ENCODE peak calls at places on chromosomes 5 and 9, in ten cellular contexts. H, K, I, P, O, Y, N, V, T and S are unnamed samples.

GRCh38 chr9:8751531-8751930 is 952.0 kb upstream of the DMAC1 start:
- DNase-seq in H (no peak), K (no peak), I (no peak), P (peak), O (no peak), Y (no peak), N (no peak), V (no peak), T (no peak), S (no peak)

GRCh38 chr5:79697222-79698164 is 7.9 kb downstream of the CMYA5 start:
- DNase-seq in H (no peak), K (no peak), I (no peak), P (peak), O (peak), Y (no peak), N (peak), V (no peak), T (peak), S (no peak)

GRCh38 chr5:59036274-59036961 is 453.5 kb downstream of the RAB3C start:
- DNase-seq in H (no peak), K (no peak), I (peak), P (peak), O (peak), Y (no peak), N (no peak), V (peak), T (peak), S (no peak)

GRCh38 chr9:72383978-72384709 is 19.1 kb upstream of the ZFAND5 start:
- DNase-seq in H (no peak), K (no peak), I (no peak), P (peak), O (no peak), Y (no peak), N (no peak), V (no peak), T (peak), S (no peak)

GRCh38 chr5:138611295-138612220 is 36.4 kb upstream of the HSPA9 start:
- DNase-seq in H (no peak), K (no peak), I (peak), P (peak), O (no peak), Y (no peak), N (no peak), V (no peak), T (peak), S (peak)

GRCh38 chr9:121727295-121728028 is 76.0 kb downstream of the DAB2IP start:
- DNase-seq in H (no peak), K (no peak), I (peak), P (no peak), O (no peak), Y (peak), N (peak), V (no peak), T (peak), S (peak)

GRCh38 chr5:145130996-145131395 is 704.1 kb downstream of the PRELID2 start:
- DNase-seq in H (no peak), K (no peak), I (no peak), P (no peak), O (no peak), Y (no peak), N (no peak), V (no peak), T (peak), S (no peak)

GRCh38 chr5:15592728-15593127 is 92.7 kb downstream of the FBXL7 start:
- DNase-seq in H (no peak), K (no peak), I (peak), P (no peak), O (no peak), Y (no peak), N (no peak), V (no peak), T (no peak), S (no peak)

GRCh38 chr5:142492781-142493281 is 168.0 kb upstream of the SPRY4 start:
- DNase-seq in H (no peak), K (no peak), I (peak), P (peak), O (no peak), Y (no peak), N (peak), V (no peak), T (peak), S (no peak)

DNA sequence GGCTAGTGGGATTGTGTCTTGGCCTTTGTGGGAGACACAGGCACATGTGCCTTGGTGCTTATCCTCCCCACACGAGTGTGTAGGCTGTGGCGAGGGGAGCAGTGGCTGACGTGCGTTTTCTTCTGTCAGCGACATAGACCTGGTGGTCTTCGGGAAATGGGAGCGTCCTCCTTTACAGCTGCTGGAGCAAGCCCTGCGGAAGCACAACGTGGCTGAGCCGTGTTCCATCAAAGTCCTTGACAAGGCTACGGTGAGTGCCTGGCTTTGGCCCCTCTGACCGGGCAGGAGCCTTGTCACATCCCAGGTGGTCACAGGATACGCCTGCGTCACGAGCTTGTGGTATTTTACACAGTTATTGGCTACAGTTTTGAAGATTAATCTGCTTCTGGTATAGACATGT is 26.4 kb downstream of the TENT4A start:
- DNase-seq in H (peak), K (no peak), I (no peak), P (no peak), O (no peak), Y (no peak), N (no peak), V (no peak), T (no peak), S (no peak)
- H3K4me3 ChIP-seq in H (no peak), K (no peak), I (no peak), P (no peak), O (no peak), Y (no peak), N (no peak), V (no peak), T (no peak), S (no peak)

GRCh38 chr9:96048954-96049831 is 173.7 kb downstream of the ERCC6L2 start:
- DNase-seq in H (peak), K (peak), I (no peak), P (no peak), O (peak), Y (peak), N (peak), V (no peak), T (no peak), S (no peak)
- H3K27ac ChIP-seq in H (no peak), K (peak), I (no peak), P (no peak), O (peak), Y (peak), N (no peak), V (no peak), T (peak), S (peak)

GRCh38 chr9:21546949-21547348 is 64.8 kb upstream of the IFNE start:
- DNase-seq in H (no peak), K (no peak), I (no peak), P (no peak), O (no peak), Y (no peak), N (no peak), V (no peak), T (no peak), S (no peak)
- TF ChIP-seq CTCF in H (no peak), K (no peak), I (no peak), P (no peak), O (no peak), Y (no peak), N (no peak), V (no peak), T (no peak), S (no peak)

GRCh38 chr9:694499-695154 is 146.9 kb upstream of the DMRT1 start:
- DNase-seq in H (no peak), K (no peak), I (peak), P (peak), O (peak), Y (no peak), N (peak), V (no peak), T (peak), S (peak)
- H3K4me3 ChIP-seq in H (peak), K (no peak), I (peak), P (no peak), O (peak), Y (peak), N (peak), V (no peak), T (no peak), S (no peak)

GRCh38 chr9:69181908-69182353 is 7.9 kb downstream of the TJP2 start:
- DNase-seq in H (no peak), K (no peak), I (peak), P (no peak), O (no peak), Y (no peak), N (no peak), V (no peak), T (no peak), S (no peak)

GRCh38 chr9:69180200-69180599 is 6.1 kb downstream of the TJP2 start:
- DNase-seq in H (no peak), K (no peak), I (no peak), P (no peak), O (no peak), Y (no peak), N (no peak), V (no peak), T (no peak), S (no peak)

GRCh38 chr9:69179037-69179436 is 5.0 kb downstream of the TJP2 start:
- DNase-seq in H (no peak), K (no peak), I (no peak), P (no peak), O (no peak), Y (no peak), N (no peak), V (no peak), T (no peak), S (no peak)

GRCh38 chr9:69178583-69179011 is 4.5 kb downstream of the TJP2 start:
- DNase-seq in H (no peak), K (no peak), I (peak), P (peak), O (no peak), Y (no peak), N (no peak), V (peak), T (no peak), S (no peak)

GRCh38 chr9:69180670-69181069 is 6.6 kb downstream of the TJP2 start:
- DNase-seq in H (no peak), K (no peak), I (peak), P (peak), O (peak), Y (peak), N (peak), V (peak), T (peak), S (no peak)
- H3K27ac ChIP-seq in H (no peak), K (peak), I (peak), P (peak), O (peak), Y (peak), N (no peak), V (peak), T (peak), S (peak)

GRCh38 chr5:436641-436975 is 6.4 kb upstream of the EXOC3 start:
- DNase-seq in H (no peak), K (no peak), I (no peak), P (no peak), O (no peak), Y (no peak), N (no peak), V (no peak), T (no peak), S (no peak)
- TF ChIP-seq CTCF in H (no peak), K (no peak), I (no peak), P (no peak), O (no peak), Y (no peak), N (no peak), V (no peak), T (no peak), S (no peak)

DNA sequence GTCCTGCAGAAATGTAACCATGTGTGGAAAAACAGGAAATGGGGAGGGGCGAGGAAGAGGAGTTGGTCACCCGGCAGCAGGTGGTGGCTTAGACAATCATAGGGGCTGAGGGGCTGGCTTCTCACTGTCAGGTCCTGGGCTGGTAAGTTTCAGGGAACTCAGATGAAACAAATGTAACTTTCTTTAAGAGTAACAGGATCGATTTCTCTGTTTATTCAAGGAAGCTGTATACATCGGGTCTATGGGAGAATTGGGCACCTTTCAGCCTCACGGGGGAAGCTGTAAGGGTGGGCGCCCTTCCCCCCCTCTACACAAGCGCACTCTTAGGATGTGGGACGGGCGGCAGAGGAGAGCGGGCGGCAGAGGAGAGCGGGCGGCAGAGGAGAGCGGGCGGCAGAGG is 104.3 kb upstream of the SIMC1 start:
- DNase-seq in H (no peak), K (no peak), I (no peak), P (no peak), O (no peak), Y (no peak), N (no peak), V (no peak), T (no peak), S (no peak)
- H3K4me3 ChIP-seq in H (peak), K (no peak), I (no peak), P (no peak), O (no peak), Y (no peak), N (no peak), V (no peak), T (no peak), S (no peak)

GRCh38 chr5:39424751-39425524 is at the start of gene DAB2:
- DNase-seq in H (peak), K (peak), I (peak), P (peak), O (peak), Y (peak), N (peak), V (peak), T (peak), S (peak)

GRCh38 chr5:39427225-39427624 is 2.4 kb upstream of the DAB2 start:
- DNase-seq in H (no peak), K (no peak), I (no peak), P (peak), O (no peak), Y (no peak), N (no peak), V (no peak), T (peak), S (no peak)

GRCh38 chr5:39428639-39429038 is 3.9 kb upstream of the DAB2 start:
- DNase-seq in H (no peak), K (no peak), I (peak), P (peak), O (no peak), Y (no peak), N (no peak), V (no peak), T (no peak), S (no peak)

GRCh38 chr5:39427633-39428032 is 2.9 kb upstream of the DAB2 start:
- DNase-seq in H (no peak), K (no peak), I (peak), P (no peak), O (no peak), Y (no peak), N (no peak), V (no peak), T (no peak), S (no peak)

DNA sequence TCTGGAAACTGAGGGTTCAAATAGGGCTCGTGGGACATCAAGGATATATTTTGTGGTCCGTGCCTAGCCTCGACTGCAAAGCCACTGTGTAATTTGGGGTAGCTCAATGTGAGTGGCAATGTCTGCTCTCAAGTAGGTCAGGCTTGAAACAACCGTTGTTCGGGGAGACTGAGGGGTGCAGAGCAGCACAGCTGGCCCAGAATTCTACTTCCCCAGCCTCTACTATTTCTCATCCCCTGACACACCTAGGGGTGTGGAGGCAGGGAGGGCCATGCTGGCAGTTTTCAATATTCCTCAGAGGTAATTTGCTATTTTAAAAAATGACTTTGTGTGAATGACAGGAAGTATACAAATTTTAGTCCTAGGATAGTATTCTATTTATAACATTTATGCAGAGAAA is 1.4 kb upstream of the DAB2 start:
- DNase-seq in H (no peak), K (no peak), I (no peak), P (no peak), O (no peak), Y (no peak), N (no peak), V (no peak), T (no peak), S (no peak)
- H3K27ac ChIP-seq in H (peak), K (no peak), I (peak), P (peak), O (peak), Y (peak), N (no peak), V (no peak), T (no peak), S (no peak)